ENCODE peak calls at places on chromosomes 3 and 15, in six cellular contexts. One of them, this sample, is unnamed.

GRCh38 chr3:113428581-113428980 is 12.7 kb downstream of the CFAP44 start:
- DNase-seq in uterus: no peak
- DNase-seq in stomach: no peak
- DNase-seq in prostate gland: no peak
- DNase-seq in IMR-90: peak
- DNase-seq in GM12892: no peak
- DNase-seq in this sample: peak

GRCh38 chr3:152315623-152316022 is 46.9 kb downstream of the MBNL1 start:
- DNase-seq in uterus: no peak
- DNase-seq in stomach: no peak
- DNase-seq in prostate gland: no peak
- DNase-seq in IMR-90: no peak
- DNase-seq in GM12892: no peak
- DNase-seq in this sample: no peak

GRCh38 chr3:59115355-59116136 is 65.7 kb upstream of the CFAP20DC start:
- DNase-seq in uterus: no peak
- DNase-seq in stomach: no peak
- DNase-seq in prostate gland: no peak
- DNase-seq in IMR-90: peak
- DNase-seq in GM12892: no peak
- DNase-seq in this sample: no peak

GRCh38 chr15:23416349-23417276 is 30.4 kb downstream of the GOLGA6L2 start:
- DNase-seq in uterus: no peak
- DNase-seq in stomach: no peak
- DNase-seq in prostate gland: no peak
- DNase-seq in IMR-90: no peak
- DNase-seq in GM12892: no peak
- DNase-seq in this sample: no peak

GRCh38 chr3:160343132-160343531 is 55.9 kb downstream of the IFT80 start:
- DNase-seq in uterus: no peak
- DNase-seq in stomach: no peak
- DNase-seq in prostate gland: no peak
- DNase-seq in IMR-90: peak
- DNase-seq in GM12892: no peak
- DNase-seq in this sample: no peak

GRCh38 chr3:127073931-127074820 is 91.3 kb downstream of the PLXNA1 start:
- DNase-seq in uterus: no peak
- DNase-seq in stomach: no peak
- DNase-seq in prostate gland: no peak
- DNase-seq in IMR-90: no peak
- DNase-seq in GM12892: no peak
- DNase-seq in this sample: no peak

GRCh38 chr3:189158034-189158433 is 13.7 kb upstream of the TPRG1 start:
- DNase-seq in uterus: no peak
- DNase-seq in stomach: no peak
- DNase-seq in prostate gland: no peak
- DNase-seq in IMR-90: no peak
- DNase-seq in GM12892: no peak
- DNase-seq in this sample: no peak

GRCh38 chr15:96306321-96306720 is 24.2 kb upstream of the NR2F2 start:
- DNase-seq in uterus: no peak
- DNase-seq in stomach: no peak
- DNase-seq in prostate gland: no peak
- DNase-seq in IMR-90: no peak
- DNase-seq in GM12892: no peak
- DNase-seq in this sample: no peak

GRCh38 chr15:64754663-64755426 is 20.5 kb downstream of the RBPMS2 start:
- DNase-seq in uterus: no peak
- DNase-seq in stomach: no peak
- DNase-seq in prostate gland: no peak
- DNase-seq in IMR-90: no peak
- DNase-seq in GM12892: no peak
- DNase-seq in this sample: no peak

GRCh38 chr15:29312387-29312786 is 42.8 kb upstream of the NSMCE3 start:
- DNase-seq in uterus: no peak
- DNase-seq in stomach: no peak
- DNase-seq in prostate gland: no peak
- DNase-seq in IMR-90: peak
- DNase-seq in GM12892: no peak
- DNase-seq in this sample: no peak

GRCh38 chr3:53267766-53268165 is 11.9 kb upstream of the TKT start:
- DNase-seq in uterus: no peak
- DNase-seq in stomach: no peak
- DNase-seq in prostate gland: no peak
- DNase-seq in IMR-90: no peak
- DNase-seq in GM12892: no peak
- DNase-seq in this sample: no peak

GRCh38 chr3:128152419-128153155 is 694 bp upstream of the EEFSEC start:
- DNase-seq in uterus: no peak
- DNase-seq in stomach: no peak
- DNase-seq in prostate gland: no peak
- DNase-seq in IMR-90: peak
- DNase-seq in GM12892: no peak
- DNase-seq in this sample: no peak

GRCh38 chr3:99943931-99944761 is 126.5 kb downstream of the CMSS1 start:
- DNase-seq in uterus: peak
- DNase-seq in stomach: no peak
- DNase-seq in prostate gland: no peak
- DNase-seq in IMR-90: peak
- DNase-seq in GM12892: no peak
- DNase-seq in this sample: no peak

GRCh38 chr3:97559398-97559797 is 205.2 kb upstream of the ARL6 start:
- DNase-seq in uterus: no peak
- DNase-seq in stomach: no peak
- DNase-seq in prostate gland: no peak
- DNase-seq in IMR-90: no peak
- DNase-seq in GM12892: no peak
- DNase-seq in this sample: no peak

GRCh38 chr3:21073561-21073960 is 677.4 kb downstream of the ZNF385D start:
- DNase-seq in uterus: no peak
- DNase-seq in stomach: no peak
- DNase-seq in prostate gland: no peak
- DNase-seq in IMR-90: no peak
- DNase-seq in GM12892: no peak
- DNase-seq in this sample: no peak

GRCh38 chr15:84833447-84833846 is 16.3 kb downstream of the ALPK3 start:
- DNase-seq in uterus: peak
- DNase-seq in stomach: no peak
- DNase-seq in prostate gland: no peak
- DNase-seq in IMR-90: peak
- DNase-seq in GM12892: no peak
- DNase-seq in this sample: no peak

GRCh38 chr15:99014803-99015676 is 7.4 kb upstream of the PGPEP1L start:
- DNase-seq in uterus: peak
- DNase-seq in stomach: peak
- DNase-seq in prostate gland: peak
- DNase-seq in IMR-90: peak
- DNase-seq in GM12892: peak
- DNase-seq in this sample: peak

GRCh38 chr3:161649900-161650484 is 153.4 kb downstream of the OTOL1 start:
- DNase-seq in uterus: no peak
- DNase-seq in stomach: no peak
- DNase-seq in prostate gland: no peak
- DNase-seq in IMR-90: no peak
- DNase-seq in GM12892: no peak
- DNase-seq in this sample: no peak

GRCh38 chr3:31240894-31241293 is 291.8 kb upstream of the STT3B start:
- DNase-seq in uterus: no peak
- DNase-seq in stomach: no peak
- DNase-seq in prostate gland: no peak
- DNase-seq in IMR-90: no peak
- DNase-seq in GM12892: no peak
- DNase-seq in this sample: no peak

GRCh38 chr3:128297401-128298138 is 144.3 kb downstream of the EEFSEC start:
- DNase-seq in uterus: peak
- DNase-seq in stomach: peak
- DNase-seq in prostate gland: no peak
- DNase-seq in IMR-90: peak
- DNase-seq in GM12892: no peak
- DNase-seq in this sample: peak

GRCh38 chr3:30124435-30125390 is 481.7 kb upstream of the TGFBR2 start:
- DNase-seq in uterus: no peak
- DNase-seq in stomach: no peak
- DNase-seq in prostate gland: no peak
- DNase-seq in IMR-90: peak
- DNase-seq in GM12892: no peak
- DNase-seq in this sample: no peak

GRCh38 chr15:88844749-88845386 is 41.6 kb downstream of the ACAN start:
- DNase-seq in uterus: no peak
- DNase-seq in stomach: no peak
- DNase-seq in prostate gland: no peak
- DNase-seq in IMR-90: no peak
- DNase-seq in GM12892: no peak
- DNase-seq in this sample: no peak

GRCh38 chr3:99172736-99173657 is 271.5 kb upstream of the DCBLD2 start:
- DNase-seq in uterus: no peak
- DNase-seq in stomach: peak
- DNase-seq in prostate gland: peak
- DNase-seq in IMR-90: peak
- DNase-seq in GM12892: no peak
- DNase-seq in this sample: peak

GRCh38 chr15:82128401-82129143 is 82.8 kb upstream of the MEX3B start:
- DNase-seq in uterus: no peak
- DNase-seq in stomach: no peak
- DNase-seq in prostate gland: no peak
- DNase-seq in IMR-90: peak
- DNase-seq in GM12892: no peak
- DNase-seq in this sample: no peak

GRCh38 chr3:63914312-63914711 is 2.1 kb upstream of the SCAANT1 start:
- DNase-seq in uterus: peak
- DNase-seq in stomach: peak
- DNase-seq in prostate gland: peak
- DNase-seq in IMR-90: peak
- DNase-seq in GM12892: no peak
- DNase-seq in this sample: no peak

GRCh38 chr3:109900774-109901173 is 563.4 kb upstream of the DPPA4 start:
- DNase-seq in uterus: no peak
- DNase-seq in stomach: no peak
- DNase-seq in prostate gland: no peak
- DNase-seq in IMR-90: no peak
- DNase-seq in GM12892: no peak
- DNase-seq in this sample: no peak

GRCh38 chr3:186932281-186933181 is 2.2 kb downstream of the ST6GAL1 start:
- DNase-seq in uterus: peak
- DNase-seq in stomach: no peak
- DNase-seq in prostate gland: peak
- DNase-seq in IMR-90: no peak
- DNase-seq in GM12892: no peak
- DNase-seq in this sample: no peak

GRCh38 chr15:74833376-74834107 is 7.1 kb downstream of the CPLX3 start:
- DNase-seq in uterus: no peak
- DNase-seq in stomach: no peak
- DNase-seq in prostate gland: no peak
- DNase-seq in IMR-90: no peak
- DNase-seq in GM12892: no peak
- DNase-seq in this sample: no peak

GRCh38 chr3:95289295-95289694 is 1226.4 kb downstream of the NSUN3 start:
- DNase-seq in uterus: no peak
- DNase-seq in stomach: no peak
- DNase-seq in prostate gland: no peak
- DNase-seq in IMR-90: peak
- DNase-seq in GM12892: no peak
- DNase-seq in this sample: no peak

GRCh38 chr15:44034933-44035624 is 160.0 kb downstream of the FRMD5 start:
- DNase-seq in uterus: no peak
- DNase-seq in stomach: no peak
- DNase-seq in prostate gland: no peak
- DNase-seq in IMR-90: peak
- DNase-seq in GM12892: no peak
- DNase-seq in this sample: peak

GRCh38 chr3:124412642-124413041 is 317.6 kb upstream of the UMPS start:
- DNase-seq in uterus: no peak
- DNase-seq in stomach: no peak
- DNase-seq in prostate gland: no peak
- DNase-seq in IMR-90: no peak
- DNase-seq in GM12892: no peak
- DNase-seq in this sample: no peak

GRCh38 chr3:124411729-124412128 is 318.5 kb upstream of the UMPS start:
- DNase-seq in uterus: no peak
- DNase-seq in stomach: no peak
- DNase-seq in prostate gland: no peak
- DNase-seq in IMR-90: no peak
- DNase-seq in GM12892: no peak
- DNase-seq in this sample: no peak

GRCh38 chr3:124415471-124415960 is 314.7 kb upstream of the UMPS start:
- DNase-seq in uterus: no peak
- DNase-seq in stomach: no peak
- DNase-seq in prostate gland: no peak
- DNase-seq in IMR-90: no peak
- DNase-seq in GM12892: no peak
- DNase-seq in this sample: no peak

GRCh38 chr3:124413393-124413792 is 316.9 kb upstream of the UMPS start:
- DNase-seq in uterus: no peak
- DNase-seq in stomach: no peak
- DNase-seq in prostate gland: no peak
- DNase-seq in IMR-90: no peak
- DNase-seq in GM12892: no peak
- DNase-seq in this sample: no peak

GRCh38 chr3:124413989-124414598 is 316.2 kb upstream of the UMPS start:
- DNase-seq in uterus: no peak
- DNase-seq in stomach: no peak
- DNase-seq in prostate gland: no peak
- DNase-seq in IMR-90: no peak
- DNase-seq in GM12892: no peak
- DNase-seq in this sample: no peak
- TF ChIP-seq POLR2A in uterus: no peak
- TF ChIP-seq POLR2A in stomach: no peak
- TF ChIP-seq POLR2A in prostate gland: no peak
- TF ChIP-seq POLR2A in IMR-90: no peak
- TF ChIP-seq POLR2A in GM12892: no peak
- TF ChIP-seq POLR2A in this sample: no peak

GRCh38 chr3:156674046-156674910 is at the start of gene TIPARP:
- DNase-seq in uterus: peak
- DNase-seq in stomach: peak
- DNase-seq in prostate gland: peak
- DNase-seq in IMR-90: peak
- DNase-seq in GM12892: peak
- DNase-seq in this sample: peak
- TF ChIP-seq POLR2A in uterus: peak
- TF ChIP-seq POLR2A in stomach: peak
- TF ChIP-seq POLR2A in prostate gland: peak
- TF ChIP-seq POLR2A in IMR-90: peak
- TF ChIP-seq POLR2A in GM12892: peak
- TF ChIP-seq POLR2A in this sample: peak

GRCh38 chr3:101850327-101851048 is 1.2 kb downstream of the NFKBIZ start:
- DNase-seq in uterus: no peak
- DNase-seq in stomach: no peak
- DNase-seq in prostate gland: no peak
- DNase-seq in IMR-90: peak
- DNase-seq in GM12892: no peak
- DNase-seq in this sample: no peak
- TF ChIP-seq POLR2A in uterus: peak
- TF ChIP-seq POLR2A in stomach: no peak
- TF ChIP-seq POLR2A in prostate gland: no peak
- TF ChIP-seq POLR2A in IMR-90: peak
- TF ChIP-seq POLR2A in GM12892: no peak
- TF ChIP-seq POLR2A in this sample: no peak

GRCh38 chr15:68817304-68818087 is 3.2 kb downstream of the ANP32A start:
- DNase-seq in uterus: peak
- DNase-seq in stomach: peak
- DNase-seq in prostate gland: peak
- DNase-seq in IMR-90: peak
- DNase-seq in GM12892: no peak
- DNase-seq in this sample: peak
- TF ChIP-seq POLR2A in uterus: no peak
- TF ChIP-seq POLR2A in stomach: no peak
- TF ChIP-seq POLR2A in prostate gland: peak
- TF ChIP-seq POLR2A in IMR-90: peak
- TF ChIP-seq POLR2A in GM12892: peak
- TF ChIP-seq POLR2A in this sample: no peak